ENCODE peak calls at places on chromosomes 7 and 10, in five cellular contexts. O, R, G, D and N are unnamed samples.

GRCh38 chr7:47819054-47819920 is 129.0 kb downstream of the PKD1L1 start:
- DNase-seq in O (no peak), R (peak), G (peak), D (peak), N (no peak)

GRCh38 chr10:50997461-50997860 is 76.8 kb upstream of the PRKG1 start:
- DNase-seq in O (no peak), R (no peak), G (no peak), D (no peak), N (no peak)

GRCh38 chr7:139232893-139233292 is 1.9 kb downstream of the UBN2 start:
- DNase-seq in O (no peak), R (peak), G (no peak), D (no peak), N (no peak)

GRCh38 chr7:74032191-74032490 is 4.2 kb downstream of the ELN start:
- DNase-seq in O (no peak), R (peak), G (no peak), D (no peak), N (no peak)

GRCh38 chr10:69413221-69413865 is 3.4 kb downstream of the TACR2 start:
- DNase-seq in O (no peak), R (peak), G (peak), D (peak), N (no peak)

GRCh38 chr10:11358046-11358445 is 253.4 kb downstream of the USP6NL start:
- DNase-seq in O (no peak), R (no peak), G (peak), D (no peak), N (no peak)

GRCh38 chr7:3438352-3438751 is 137.3 kb downstream of the SDK1 start:
- DNase-seq in O (no peak), R (no peak), G (no peak), D (no peak), N (no peak)

GRCh38 chr10:17787087-17787942 is 21.8 kb upstream of the MRC1 start:
- DNase-seq in O (no peak), R (no peak), G (no peak), D (no peak), N (no peak)

GRCh38 chr10:92747600-92747999 is 57.8 kb downstream of the HHEX start:
- DNase-seq in O (no peak), R (no peak), G (no peak), D (peak), N (no peak)

GRCh38 chr10:119306964-119307363 is 99.6 kb downstream of the GRK5 start:
- DNase-seq in O (no peak), R (no peak), G (no peak), D (no peak), N (no peak)

GRCh38 chr10:53770903-53771302 is 998.3 kb upstream of the MBL2 start:
- DNase-seq in O (no peak), R (no peak), G (no peak), D (no peak), N (no peak)

GRCh38 chr10:103758294-103758681 is 97.1 kb downstream of the SH3PXD2A start:
- DNase-seq in O (no peak), R (peak), G (no peak), D (no peak), N (no peak)

GRCh38 chr10:19169684-19170083 is 121.1 kb downstream of the MALRD1 start:
- DNase-seq in O (no peak), R (no peak), G (no peak), D (no peak), N (no peak)

GRCh38 chr7:105690286-105690915 is 109.1 kb upstream of the EFCAB10 start:
- DNase-seq in O (no peak), R (no peak), G (no peak), D (no peak), N (no peak)

GRCh38 chr7:107118109-107118900 is 50.5 kb upstream of the HBP1 start:
- DNase-seq in O (no peak), R (peak), G (no peak), D (no peak), N (no peak)

GRCh38 chr7:157437519-157438061 is 100.8 kb downstream of the DNAJB6 start:
- DNase-seq in O (no peak), R (no peak), G (no peak), D (no peak), N (no peak)

GRCh38 chr10:74011762-74012161 is 13.8 kb downstream of the VCL start:
- DNase-seq in O (no peak), R (peak), G (peak), D (no peak), N (no peak)

GRCh38 chr10:70426835-70427234 is 14.6 kb downstream of the NODAL start:
- DNase-seq in O (no peak), R (no peak), G (no peak), D (no peak), N (no peak)